ENCODE peak calls at places on chromosomes 12 and 14, in five cellular contexts. S is GM23248, J is neuronal stem cell, A is lung, Q is pancreas. D is an unnamed sample.

GRCh38 chr12:56385873-56386272 is 23.2 kb upstream of the APOF start:
- DNase-seq in S (peak), J (no peak), A (no peak), Q (peak), D (no peak)

GRCh38 chr12:27524839-27525238 is 833 bp downstream of the PPFIBP1 start:
- DNase-seq in S (peak), J (no peak), A (no peak), Q (no peak), D (no peak)

GRCh38 chr14:89240414-89240813 is 176.6 kb downstream of the FOXN3 start:
- DNase-seq in S (no peak), J (no peak), A (no peak), Q (no peak), D (no peak)

GRCh38 chr12:110503432-110503831 is 1.3 kb downstream of the RAD9B start:
- DNase-seq in S (no peak), J (no peak), A (no peak), Q (no peak), D (no peak)

GRCh38 chr14:79281244-79282199 is 929.8 kb downstream of the DIO2 start:
- DNase-seq in S (no peak), J (no peak), A (no peak), Q (no peak), D (no peak)

GRCh38 chr14:31243860-31244259 is 36.3 kb upstream of the HECTD1 start:
- DNase-seq in S (no peak), J (no peak), A (peak), Q (no peak), D (no peak)

GRCh38 chr14:69640931-69641330 is 29.5 kb downstream of the SUSD6 start:
- DNase-seq in S (no peak), J (no peak), A (no peak), Q (no peak), D (no peak)

GRCh38 chr12:77761286-77761685 is 69.4 kb upstream of the NAV3 start:
- DNase-seq in S (no peak), J (no peak), A (no peak), Q (no peak), D (no peak)

GRCh38 chr14:63039800-63040380 is 5.4 kb downstream of the KCNH5 start:
- DNase-seq in S (peak), J (no peak), A (no peak), Q (no peak), D (no peak)

GRCh38 chr14:91292476-91292875 is 48.0 kb upstream of the GPR68 start:
- DNase-seq in S (no peak), J (no peak), A (no peak), Q (no peak), D (no peak)

GRCh38 chr14:58238252-58239247 is 6.1 kb upstream of the PSMA3 start:
- DNase-seq in S (peak), J (no peak), A (no peak), Q (no peak), D (peak)

GRCh38 chr12:59736786-59737185 is 141.0 kb downstream of the SLC16A7 start:
- DNase-seq in S (peak), J (no peak), A (no peak), Q (no peak), D (no peak)

GRCh38 chr12:63980211-63980610 is 135.7 kb downstream of the SRGAP1 start:
- DNase-seq in S (no peak), J (no peak), A (no peak), Q (no peak), D (no peak)

GRCh38 chr12:80269953-80270552 is 170.7 kb downstream of the OTOGL start:
- DNase-seq in S (peak), J (peak), A (no peak), Q (no peak), D (no peak)

GRCh38 chr12:26127404-26127803 is 2.6 kb upstream of the BHLHE41 start:
- DNase-seq in S (no peak), J (no peak), A (no peak), Q (no peak), D (no peak)

GRCh38 chr14:55533960-55534359 is 46.0 kb upstream of the KTN1 start:
- DNase-seq in S (no peak), J (no peak), A (no peak), Q (no peak), D (no peak)

GRCh38 chr12:128644664-128645296 is 179.0 kb downstream of the SLC15A4 start:
- DNase-seq in S (no peak), J (peak), A (peak), Q (peak), D (no peak)

GRCh38 chr12:1864867-1865266 is 44.5 kb downstream of the LRTM2 start:
- DNase-seq in S (no peak), J (no peak), A (no peak), Q (no peak), D (no peak)

GRCh38 chr12:19150273-19150895 is 20.9 kb downstream of the PLEKHA5 start:
- DNase-seq in S (no peak), J (no peak), A (no peak), Q (no peak), D (no peak)

GRCh38 chr12:101697197-101697929 is at the start of gene CHPT1:
- DNase-seq in S (peak), J (peak), A (peak), Q (peak), D (peak)

GRCh38 chr12:53042607-53043454 is 7.0 kb upstream of the TNS2 start:
- DNase-seq in S (no peak), J (no peak), A (no peak), Q (no peak), D (no peak)

GRCh38 chr14:63964063-63964462 is 111.3 kb downstream of the SYNE2 start:
- DNase-seq in S (no peak), J (no peak), A (no peak), Q (no peak), D (no peak)

GRCh38 chr14:74616507-74616906 is 4.5 kb upstream of the LTBP2 start:
- DNase-seq in S (peak), J (no peak), A (no peak), Q (no peak), D (no peak)

GRCh38 chr12:47377414-47378221 is 297.9 kb upstream of the AMIGO2 start:
- DNase-seq in S (peak), J (no peak), A (peak), Q (peak), D (no peak)

GRCh38 chr14:101553393-101553792 is 7.9 kb upstream of the DIO3 start:
- DNase-seq in S (no peak), J (no peak), A (no peak), Q (no peak), D (no peak)

GRCh38 chr12:9869307-9870161 is at the start of gene CLEC2B:
- DNase-seq in S (peak), J (no peak), A (no peak), Q (no peak), D (peak)

GRCh38 chr12:41772478-41772877 is 372.2 kb downstream of the GXYLT1 start:
- DNase-seq in S (no peak), J (no peak), A (no peak), Q (no peak), D (no peak)

GRCh38 chr12:106226884-106227640 is 20.8 kb downstream of the CKAP4 start:
- DNase-seq in S (peak), J (peak), A (no peak), Q (no peak), D (peak)
- H3K27ac ChIP-seq in S (peak), J (no peak), A (peak), Q (no peak), D (peak)

GRCh38 chr12:98970210-98970609 is 325.1 kb downstream of the APAF1 start:
- DNase-seq in S (no peak), J (no peak), A (no peak), Q (no peak), D (no peak)
- H3K4me3 ChIP-seq in S (no peak), J (no peak), A (no peak), Q (no peak), D (no peak)

GRCh38 chr12:89355243-89356068 is 3.2 kb upstream of the DUSP6 start:
- DNase-seq in S (no peak), J (no peak), A (no peak), Q (no peak), D (no peak)

GRCh38 chr12:89353188-89353822 is 1.0 kb upstream of the DUSP6 start:
- DNase-seq in S (peak), J (peak), A (peak), Q (peak), D (peak)

GRCh38 chr12:89356069-89356665 is 3.9 kb upstream of the DUSP6 start:
- DNase-seq in S (no peak), J (no peak), A (no peak), Q (no peak), D (no peak)

GRCh38 chr12:89353823-89354629 is 1.7 kb upstream of the DUSP6 start:
- DNase-seq in S (peak), J (peak), A (peak), Q (peak), D (peak)

GRCh38 chr12:89354630-89354931 is 2.3 kb upstream of the DUSP6 start:
- DNase-seq in S (no peak), J (no peak), A (no peak), Q (no peak), D (no peak)
- H3K27ac ChIP-seq in S (peak), J (no peak), A (peak), Q (peak), D (peak)

DNA sequence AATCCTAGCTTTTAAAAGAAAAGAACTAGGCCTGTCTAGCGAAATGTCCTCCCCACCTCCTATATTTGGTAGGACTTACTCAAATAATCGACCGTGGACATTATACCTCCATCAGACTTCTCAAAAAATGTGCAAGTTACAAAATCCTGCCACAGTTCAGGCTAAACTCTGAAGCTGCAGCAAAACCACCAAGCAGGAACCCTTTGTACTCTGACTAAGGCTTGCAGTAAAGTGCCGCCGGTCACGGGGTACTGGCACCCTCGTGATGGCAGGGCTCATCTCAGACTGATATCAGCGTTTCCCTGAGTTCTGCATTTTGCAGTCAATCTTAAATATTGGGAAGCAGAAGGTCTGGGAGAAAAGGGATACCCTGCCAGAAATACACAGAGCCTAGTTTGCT is 17.1 kb downstream of the SLC11A2 start:
- DNase-seq in S (no peak), J (no peak), A (peak), Q (no peak), D (peak)
- H3K4me3 ChIP-seq in S (no peak), J (no peak), A (no peak), Q (no peak), D (no peak)

D was measured in CD4-positive, alpha-beta memory T cell.